ENCODE peak calls at places on chromosomes 6 and 20, in four cellular contexts. X is GM12878, Z is HepG2, U is H1. R is an unnamed sample.

GRCh38 chr6:4253604-4254211 is 118.3 kb upstream of the ECI2 start:
- DNase-seq in X (no peak), Z (peak), U (no peak), R (no peak)

GRCh38 chr20:59835057-59835447 is 98.4 kb downstream of the SYCP2 start:
- DNase-seq in U (no peak), X (no peak), Z (no peak), R (no peak)

GRCh38 chr6:22668307-22668706 is 98.9 kb downstream of the HDGFL1 start:
- DNase-seq in Z (no peak), U (no peak), X (no peak), R (no peak)

GRCh38 chr6:13462380-13463326 is 24.7 kb downstream of the GFOD1 start:
- DNase-seq in Z (no peak), X (no peak), U (no peak), R (no peak)

GRCh38 chr6:55569638-55570037 is 9.4 kb downstream of the HMGCLL1 start:
- DNase-seq in Z (no peak), X (no peak), U (no peak), R (no peak)

GRCh38 chr6:74507649-74508048 is 698.2 kb downstream of the COL12A1 start:
- DNase-seq in U (no peak), X (no peak), Z (no peak), R (no peak)

GRCh38 chr6:2658788-2659187 is 91.9 kb downstream of the MYLK4 start:
- DNase-seq in Z (peak), X (peak), U (no peak), R (no peak)

GRCh38 chr20:14568701-14569100 is 231.3 kb upstream of the FLRT3 start:
- DNase-seq in Z (no peak), U (no peak), X (no peak), R (no peak)

GRCh38 chr20:43691928-43692524 is 25.1 kb downstream of the MYBL2 start:
- DNase-seq in Z (peak), X (no peak), U (peak), R (peak)

GRCh38 chr20:62822788-62823651 is 6.2 kb downstream of the COL9A3 start:
- DNase-seq in X (no peak), Z (peak), U (no peak), R (peak)

GRCh38 chr20:20454850-20455627 is 87.1 kb downstream of the INSM1 start:
- DNase-seq in X (no peak), U (no peak), Z (no peak), R (no peak)

GRCh38 chr20:51062065-51062464 is 39.2 kb upstream of the KCNG1 start:
- DNase-seq in U (no peak), X (no peak), Z (no peak), R (no peak)

GRCh38 chr6:1635305-1636010 is 25.7 kb downstream of the FOXC1 start:
- DNase-seq in U (no peak), Z (no peak), X (no peak), R (no peak)

GRCh38 chr20:48594533-48594932 is 233.3 kb downstream of the PREX1 start:
- DNase-seq in X (no peak), U (no peak), Z (no peak), R (no peak)

GRCh38 chr6:127518710-127519468 is at the start of gene MTCL3:
- DNase-seq in U (peak), X (no peak), Z (no peak), R (no peak)

GRCh38 chr6:154343473-154344308 is 12.9 kb downstream of the IPCEF1 start:
- DNase-seq in Z (no peak), X (no peak), U (peak), R (peak)

GRCh38 chr6:137492771-137493217 is 1.4 kb downstream of the OLIG3 start:
- DNase-seq in X (no peak), Z (no peak), U (no peak), R (no peak)

GRCh38 chr6:19805146-19805515 is 32.0 kb upstream of the ID4 start:
- DNase-seq in X (no peak), Z (peak), U (no peak), R (no peak)

GRCh38 chr20:32203556-32204484 is 3.7 kb downstream of the PLAGL2 start:
- DNase-seq in Z (no peak), U (no peak), X (no peak), R (no peak)

GRCh38 chr6:24539416-24539815 is 44.6 kb downstream of the ALDH5A1 start:
- DNase-seq in X (no peak), Z (no peak), U (no peak), R (no peak)

GRCh38 chr6:16239090-16239797 is 857 bp downstream of the GMPR start:
- DNase-seq in Z (no peak), X (no peak), U (no peak), R (no peak)

GRCh38 chr6:155980680-155981079 is 525.0 kb upstream of the NOX3 start:
- DNase-seq in X (no peak), U (no peak), Z (no peak), R (no peak)

GRCh38 chr20:58706150-58706892 is 13.7 kb downstream of the NPEPL1 start:
- DNase-seq in U (no peak), Z (no peak), X (no peak), R (no peak)

GRCh38 chr6:12013368-12013617 is 1.2 kb downstream of the HIVEP1 start:
- DNase-seq in Z (no peak), X (no peak), U (no peak), R (no peak)

GRCh38 chr6:78746457-78746856 is 120.9 kb upstream of the IRAK1BP1 start:
- DNase-seq in Z (no peak), X (no peak), U (no peak), R (no peak)

GRCh38 chr6:7991992-7992815 is 72.0 kb downstream of the BLOC1S5 start:
- DNase-seq in X (peak), Z (peak), U (no peak), R (peak)

GRCh38 chr20:11193241-11193640 is 519.4 kb upstream of the JAG1 start:
- DNase-seq in X (no peak), U (no peak), Z (no peak), R (no peak)

GRCh38 chr6:107698146-107698545 is 126.0 kb downstream of the SCML4 start:
- DNase-seq in X (no peak), Z (no peak), U (no peak), R (no peak)

GRCh38 chr20:17522528-17522927 is 8.7 kb downstream of the BFSP1 start:
- DNase-seq in Z (no peak), X (no peak), U (no peak), R (no peak)

GRCh38 chr6:150074651-150075416 is 5.9 kb upstream of the ULBP3 start:
- DNase-seq in U (no peak), Z (no peak), X (no peak), R (no peak)

GRCh38 chr6:24766685-24767462 is 7.9 kb upstream of the GMNN start:
- DNase-seq in U (no peak), X (no peak), Z (no peak), R (no peak)

GRCh38 chr20:37315293-37316110 is 26.0 kb downstream of the MANBAL start:
- DNase-seq in X (no peak), U (no peak), Z (no peak), R (no peak)

GRCh38 chr20:62914970-62915457 is 11.3 kb downstream of the DIDO1 start:
- DNase-seq in Z (peak), X (no peak), U (no peak), R (peak)

GRCh38 chr20:36835025-36835424 is 40.9 kb upstream of the TLDC2 start:
- DNase-seq in X (no peak), U (no peak), Z (no peak), R (no peak)

GRCh38 chr6:125807293-125807692 is 16.5 kb downstream of the NCOA7 start:
- DNase-seq in X (no peak), U (no peak), Z (no peak), R (no peak)

GRCh38 chr20:44615876-44616603 is 33.7 kb downstream of the PKIG start:
- DNase-seq in Z (no peak), U (no peak), X (no peak), R (no peak)

DNA sequence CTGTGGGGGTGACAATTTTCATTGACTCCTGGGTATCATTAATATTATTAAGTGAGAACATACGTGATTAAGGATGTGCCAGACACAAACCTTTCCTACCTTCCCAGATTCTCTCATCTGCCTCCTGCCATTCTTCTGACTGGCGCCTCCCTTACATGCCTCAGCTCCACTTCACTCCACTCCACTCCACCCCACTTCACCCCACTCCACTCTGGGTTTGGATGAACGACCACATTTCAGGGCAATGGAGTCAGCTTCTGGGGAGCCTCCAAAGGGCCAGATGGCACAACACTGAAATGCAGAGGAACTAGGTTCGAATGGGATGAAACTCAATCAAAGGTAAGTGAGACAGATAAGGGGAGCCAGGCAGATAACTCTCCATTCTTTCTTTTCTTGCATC is 40.5 kb upstream of the LRRC1 start:
- DNase-seq in Z (no peak), U (no peak), X (no peak), R (no peak)
- TF ChIP-seq BRCA1 in Z (no peak), U (no peak), X (no peak), R (no peak)

GRCh38 chr6:42727084-42727601 is 4.7 kb upstream of the PRPH2 start:
- DNase-seq in U (no peak), X (no peak), Z (no peak), R (no peak)
- TF ChIP-seq ZNF274 in U (no peak), X (no peak), Z (no peak), R (no peak)

DNA sequence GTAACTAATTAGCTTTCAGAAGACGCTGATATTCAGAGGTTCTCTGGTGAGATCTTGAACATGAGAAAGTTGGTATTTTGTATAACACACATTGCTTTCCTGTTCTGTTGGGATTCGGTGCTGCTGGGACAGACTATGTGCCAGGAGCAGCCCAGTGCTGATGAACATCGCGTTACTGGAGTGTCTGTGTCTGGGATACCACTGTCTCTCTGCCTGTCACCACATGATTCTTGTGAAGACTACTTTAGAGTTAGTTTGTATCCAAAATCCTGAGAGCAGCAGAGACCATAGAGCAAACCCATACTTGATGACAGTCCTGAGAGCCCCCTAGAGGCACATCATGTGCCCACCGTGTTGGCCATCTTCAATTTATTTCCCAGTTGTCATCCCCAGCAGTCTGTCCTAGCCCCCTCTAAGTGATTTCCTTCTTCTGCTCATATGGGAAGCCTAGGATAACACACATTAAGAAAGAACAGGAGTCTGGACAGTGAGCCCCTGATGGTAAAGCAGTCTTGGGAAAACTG is 41.8 kb upstream of the TINAG start:
- DNase-seq in X (no peak), Z (no peak), U (no peak), R (no peak)
- TF ChIP-seq BRCA1 in X (no peak), Z (no peak), U (no peak), R (no peak)

GRCh38 chr6:27755768-27756167 is 156.4 kb downstream of the OR2B2 start:
- DNase-seq in X (no peak), Z (no peak), U (no peak), R (no peak)
- TF ChIP-seq ZNF274 in X (no peak), Z (no peak), U (no peak), R (no peak)

GRCh38 chr6:52519618-52520017 is 57.2 kb downstream of the TRAM2 start:
- DNase-seq in U (no peak), Z (no peak), X (no peak), R (no peak)

GRCh38 chr6:52524921-52525320 is 51.9 kb downstream of the TRAM2 start:
- DNase-seq in X (no peak), U (no peak), Z (no peak), R (no peak)

GRCh38 chr6:52522655-52523054 is 54.2 kb downstream of the TRAM2 start:
- DNase-seq in U (no peak), Z (no peak), X (no peak), R (no peak)

GRCh38 chr6:52523363-52524207 is 53.3 kb downstream of the TRAM2 start:
- DNase-seq in U (no peak), Z (no peak), X (no peak), R (no peak)

DNA sequence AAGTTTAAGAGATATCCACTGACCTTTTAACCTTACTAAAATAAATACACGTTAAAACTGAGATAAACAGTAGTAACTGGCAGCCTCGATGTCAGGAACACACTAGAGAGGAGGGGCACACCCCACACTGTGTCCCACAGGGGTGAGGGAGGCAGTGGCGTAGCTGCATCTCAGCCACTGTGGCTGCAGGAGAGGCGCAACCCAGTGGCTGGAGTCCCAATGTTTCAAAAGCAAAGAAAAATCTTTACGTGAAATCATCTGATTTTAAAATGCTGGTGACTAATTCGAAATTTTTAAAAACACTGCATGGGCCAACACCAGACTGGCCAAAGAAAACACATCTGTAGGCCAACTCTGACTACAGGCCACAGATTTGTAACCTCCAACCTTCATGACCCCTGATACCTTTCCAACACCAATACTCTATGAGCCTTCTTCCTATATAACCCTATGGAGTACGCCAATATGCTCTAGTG is 54.7 kb downstream of the TRAM2 start:
- DNase-seq in Z (no peak), U (no peak), X (no peak), R (no peak)
- TF ChIP-seq BRCA1 in Z (no peak), U (no peak), X (no peak), R (no peak)

DNA sequence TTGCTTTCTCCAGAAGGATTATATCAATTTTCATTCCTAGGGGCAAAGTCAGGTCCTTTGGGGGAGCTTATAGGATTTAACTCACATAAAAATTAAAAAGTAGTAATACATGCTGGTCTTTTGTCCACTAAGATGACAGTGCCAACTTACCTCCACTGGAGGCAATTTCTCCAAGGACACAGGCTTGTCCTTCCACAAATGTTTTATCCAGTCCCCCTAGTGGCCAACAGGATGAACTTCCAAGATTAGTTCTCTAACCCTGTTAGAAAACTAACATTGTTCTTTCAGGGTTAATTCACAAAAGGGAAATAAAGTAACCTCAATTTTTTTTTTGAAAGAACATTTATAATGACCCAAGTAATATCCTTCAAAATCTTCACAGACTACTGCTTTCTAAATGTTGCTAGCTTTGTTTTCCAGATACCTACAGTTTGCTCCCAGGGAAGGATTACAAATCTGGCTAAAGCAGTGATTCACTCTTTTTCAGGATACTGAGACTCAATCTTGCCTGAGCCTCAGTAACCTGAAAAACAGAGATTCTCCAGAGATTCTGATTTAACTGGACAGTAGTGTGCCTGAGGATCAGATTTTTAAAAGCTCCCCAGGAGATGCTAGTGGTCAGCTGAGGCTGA is 31.7 kb upstream of the UBR2 start:
- DNase-seq in U (no peak), X (no peak), Z (peak), R (peak)
- TF ChIP-seq ZNF274 in U (no peak), X (no peak), Z (no peak), R (no peak)

GRCh38 chr20:63966944-63967322 is 2.8 kb downstream of the ZNF512B start:
- DNase-seq in Z (no peak), X (no peak), U (no peak), R (no peak)
- TF ChIP-seq BRCA1 in Z (no peak), X (no peak), U (no peak), R (no peak)

DNA sequence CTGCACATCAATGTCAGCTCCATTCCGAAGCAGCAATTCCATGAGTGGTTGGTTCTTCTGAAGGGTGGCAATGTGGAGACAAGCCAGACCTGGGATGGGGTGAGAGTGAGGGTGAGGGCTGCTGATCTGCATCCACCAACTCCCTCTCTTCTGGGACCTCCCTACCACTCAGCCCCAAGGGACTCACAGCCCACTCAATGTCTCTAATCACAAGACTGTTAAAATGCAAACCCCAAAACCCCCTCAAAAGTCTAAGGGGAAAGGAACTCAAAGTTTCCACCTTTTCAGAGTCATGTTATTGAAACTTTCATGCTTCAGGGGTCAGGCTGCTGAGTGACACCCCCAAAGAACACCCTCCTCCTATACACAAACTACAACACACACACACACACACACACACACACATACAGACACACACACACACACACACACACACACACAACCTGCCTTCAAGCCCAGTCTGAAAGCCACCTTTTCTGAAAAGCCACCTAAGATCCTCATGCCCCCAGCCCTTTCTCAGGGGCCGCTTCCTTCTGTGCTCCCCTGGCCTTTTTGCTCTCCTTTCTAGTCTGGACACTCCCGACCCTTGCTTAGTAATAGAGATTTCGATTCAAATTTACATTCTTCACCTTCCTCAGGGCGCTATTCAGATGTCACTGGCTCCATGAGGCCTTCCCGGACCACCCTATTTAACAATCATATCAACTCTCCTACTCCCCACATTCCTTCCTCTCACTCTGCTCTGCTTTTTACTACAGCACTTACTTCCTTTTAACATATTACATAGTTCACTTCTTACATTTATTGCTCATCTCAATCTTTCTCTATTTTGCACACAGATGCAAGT is 3.3 kb upstream of the SLC35B2 start:
- DNase-seq in U (no peak), Z (no peak), X (no peak), R (no peak)
- TF ChIP-seq ZNF274 in U (no peak), Z (no peak), X (no peak), R (no peak)